ENCODE peak calls at places on chromosomes 6 and 20, in ten cellular contexts. G is stimulated activated naive B cell treated with anti-CD40 and anti-IgM and Interleukin-4, amounts not matched to agents 10 μg/mL and 1 μg/mL and 100 μg/mL, for 72 hours; Y is substantia nigra; D is heart left ventricle; W is HEK293T; R is activated naive CD8-positive, alpha-beta T cell treated with anti-CD3 and anti-CD28 coated beads for 36 hours; S is germinal center; F is NCI-H524; U is GM12865; X is amygdala. C is an unnamed sample.

GRCh38 chr20:1509237-1509636 is 18.0 kb upstream of the SIRPB2 start:
- DNase-seq in G (no peak), Y (peak; percentile 23), D (no peak), W (peak; percentile 33), R (peak; percentile 7), S (peak; percentile 39), F (no peak), U (peak; percentile 43), X (no peak), C (no peak)

GRCh38 chr6:110482774-110483400 is 6.5 kb upstream of the SLC22A16 start:
- DNase-seq in G (no peak), Y (no peak), D (no peak), W (no peak), R (no peak), S (no peak), F (no peak), U (no peak), X (no peak), C (no peak)

GRCh38 chr6:134115715-134116074 is 63.3 kb upstream of the SLC2A12 start:
- DNase-seq in G (no peak), Y (peak; percentile 56), D (no peak), W (no peak), R (no peak), S (no peak), F (no peak), U (no peak), X (no peak), C (no peak)

GRCh38 chr6:45896783-45897441 is 118.7 kb downstream of the CLIC5 start:
- DNase-seq in G (no peak), Y (no peak), D (no peak), W (no peak), R (no peak), S (no peak), F (no peak), U (peak; percentile 16), X (no peak), C (no peak)

GRCh38 chr6:26021350-26022165 is 59.0 kb downstream of the TRIM38 start:
- DNase-seq in G (peak; percentile 91), Y (peak; percentile 82), D (peak; percentile 95), W (peak; percentile 75), R (peak; percentile 88), S (peak; percentile 93), F (peak; percentile 81), U (peak; percentile 98), X (peak; percentile 68), C (peak; percentile 98)

GRCh38 chr20:58018590-58018989 is 209.9 kb downstream of the ANKRD60 start:
- DNase-seq in G (no peak), Y (no peak), D (no peak), W (no peak), R (no peak), S (no peak), F (no peak), U (no peak), X (no peak), C (no peak)

GRCh38 chr6:8749449-8749848 is 314.1 kb upstream of the SLC35B3 start:
- DNase-seq in G (no peak), Y (no peak), D (no peak), W (no peak), R (no peak), S (no peak), F (no peak), U (no peak), X (no peak), C (no peak)

GRCh38 chr20:47111576-47111975 is 216.9 kb downstream of the EYA2 start:
- DNase-seq in G (no peak), Y (no peak), D (no peak), W (no peak), R (no peak), S (no peak), F (no peak), U (no peak), X (no peak), C (no peak)

GRCh38 chr6:128803911-128804310 is 79.0 kb upstream of the LAMA2 start:
- DNase-seq in G (no peak), Y (no peak), D (no peak), W (no peak), R (no peak), S (no peak), F (no peak), U (no peak), X (no peak), C (no peak)

GRCh38 chr6:87066449-87067288 is 28.2 kb downstream of the CGA start:
- DNase-seq in G (no peak), Y (peak; percentile 16), D (peak; percentile 34), W (peak; percentile 58), R (peak; percentile 22), S (peak; percentile 55), F (peak; percentile 11), U (peak; percentile 84), X (no peak), C (no peak)

GRCh38 chr20:19886666-19887288 is 128.7 kb downstream of the RIN2 start:
- DNase-seq in G (no peak), Y (no peak), D (no peak), W (no peak), R (no peak), S (no peak), F (no peak), U (no peak), X (no peak), C (no peak)

C was measured in vagina.